ENCODE peak calls at places on chromosomes 11 and 22, in six cellular contexts. One of them, this sample, is unnamed.

GRCh38 chr22:43381693-43382092 is 30.1 kb upstream of the MPPED1 start:
- DNase-seq in neural crest cell: no peak
- DNase-seq in HFFc6: no peak
- DNase-seq in DND-41: no peak
- DNase-seq in GM12865: peak
- DNase-seq in mucosa of descending colon: peak
- DNase-seq in this sample: no peak

GRCh38 chr22:50009765-50010675 is 2.5 kb downstream of the IL17REL start:
- DNase-seq in neural crest cell: no peak
- DNase-seq in HFFc6: no peak
- DNase-seq in DND-41: no peak
- DNase-seq in GM12865: no peak
- DNase-seq in mucosa of descending colon: no peak
- DNase-seq in this sample: no peak

GRCh38 chr11:22337571-22338464 is at the start of gene SLC17A6:
- DNase-seq in neural crest cell: peak
- DNase-seq in HFFc6: no peak
- DNase-seq in DND-41: peak
- DNase-seq in GM12865: peak
- DNase-seq in mucosa of descending colon: peak
- DNase-seq in this sample: peak

GRCh38 chr11:91625495-91625894 is 599.1 kb upstream of the FAT3 start:
- DNase-seq in neural crest cell: no peak
- DNase-seq in HFFc6: no peak
- DNase-seq in DND-41: no peak
- DNase-seq in GM12865: no peak
- DNase-seq in mucosa of descending colon: no peak
- DNase-seq in this sample: no peak

GRCh38 chr11:10807629-10808552 is 835 bp downstream of the EIF4G2 start:
- DNase-seq in neural crest cell: peak
- DNase-seq in HFFc6: peak
- DNase-seq in DND-41: peak
- DNase-seq in GM12865: peak
- DNase-seq in mucosa of descending colon: peak
- DNase-seq in this sample: peak

GRCh38 chr22:34992672-34993071 is 73.3 kb upstream of the ISX start:
- DNase-seq in neural crest cell: no peak
- DNase-seq in HFFc6: no peak
- DNase-seq in DND-41: no peak
- DNase-seq in GM12865: peak
- DNase-seq in mucosa of descending colon: no peak
- DNase-seq in this sample: no peak

GRCh38 chr11:9231848-9232177 is 33.3 kb downstream of the DENND5A start:
- DNase-seq in neural crest cell: no peak
- DNase-seq in HFFc6: peak
- DNase-seq in DND-41: no peak
- DNase-seq in GM12865: peak
- DNase-seq in mucosa of descending colon: no peak
- DNase-seq in this sample: no peak

GRCh38 chr11:61077936-61078335 is 24.4 kb upstream of the CD5 start:
- DNase-seq in neural crest cell: no peak
- DNase-seq in HFFc6: no peak
- DNase-seq in DND-41: no peak
- DNase-seq in GM12865: no peak
- DNase-seq in mucosa of descending colon: no peak
- DNase-seq in this sample: no peak

GRCh38 chr11:68825603-68826002 is 16.1 kb downstream of the CPT1A start:
- DNase-seq in neural crest cell: no peak
- DNase-seq in HFFc6: no peak
- DNase-seq in DND-41: peak
- DNase-seq in GM12865: no peak
- DNase-seq in mucosa of descending colon: peak
- DNase-seq in this sample: peak

GRCh38 chr22:41899992-41900651 is 14.8 kb downstream of the SHISA8 start:
- DNase-seq in neural crest cell: no peak
- DNase-seq in HFFc6: no peak
- DNase-seq in DND-41: no peak
- DNase-seq in GM12865: no peak
- DNase-seq in mucosa of descending colon: no peak
- DNase-seq in this sample: no peak

GRCh38 chr11:43833657-43834073 is 47.0 kb upstream of the ALKBH3 start:
- DNase-seq in neural crest cell: no peak
- DNase-seq in HFFc6: peak
- DNase-seq in DND-41: no peak
- DNase-seq in GM12865: no peak
- DNase-seq in mucosa of descending colon: no peak
- DNase-seq in this sample: no peak

GRCh38 chr22:25668437-25668836 is 73.6 kb upstream of the MYO18B start:
- DNase-seq in neural crest cell: no peak
- DNase-seq in HFFc6: no peak
- DNase-seq in DND-41: no peak
- DNase-seq in GM12865: no peak
- DNase-seq in mucosa of descending colon: no peak
- DNase-seq in this sample: peak

GRCh38 chr11:104005234-104005855 is 31.1 kb upstream of the DDI1 start:
- DNase-seq in neural crest cell: no peak
- DNase-seq in HFFc6: peak
- DNase-seq in DND-41: no peak
- DNase-seq in GM12865: no peak
- DNase-seq in mucosa of descending colon: no peak
- DNase-seq in this sample: no peak

GRCh38 chr22:37486224-37486845 is at the start of gene MFNG:
- DNase-seq in neural crest cell: peak
- DNase-seq in HFFc6: peak
- DNase-seq in DND-41: peak
- DNase-seq in GM12865: peak
- DNase-seq in mucosa of descending colon: peak
- DNase-seq in this sample: no peak

GRCh38 chr11:2147391-2147790 is 8.2 kb upstream of the IGF2 start:
- DNase-seq in neural crest cell: no peak
- DNase-seq in HFFc6: no peak
- DNase-seq in DND-41: no peak
- DNase-seq in GM12865: no peak
- DNase-seq in mucosa of descending colon: no peak
- DNase-seq in this sample: no peak

GRCh38 chr22:31917227-31917921 is 27.0 kb upstream of the YWHAH start:
- DNase-seq in neural crest cell: no peak
- DNase-seq in HFFc6: no peak
- DNase-seq in DND-41: no peak
- DNase-seq in GM12865: peak
- DNase-seq in mucosa of descending colon: peak
- DNase-seq in this sample: no peak

GRCh38 chr11:22076215-22076930 is 116.5 kb upstream of the ANO5 start:
- DNase-seq in neural crest cell: no peak
- DNase-seq in HFFc6: no peak
- DNase-seq in DND-41: no peak
- DNase-seq in GM12865: no peak
- DNase-seq in mucosa of descending colon: no peak
- DNase-seq in this sample: no peak

GRCh38 chr22:32040324-32040904 is 2.6 kb upstream of the SLC5A1 start:
- DNase-seq in neural crest cell: no peak
- DNase-seq in HFFc6: no peak
- DNase-seq in DND-41: no peak
- DNase-seq in GM12865: no peak
- DNase-seq in mucosa of descending colon: no peak
- DNase-seq in this sample: no peak

GRCh38 chr11:64121637-64122410 is 44.1 kb downstream of the MACROD1 start:
- DNase-seq in neural crest cell: no peak
- DNase-seq in HFFc6: peak
- DNase-seq in DND-41: no peak
- DNase-seq in GM12865: no peak
- DNase-seq in mucosa of descending colon: no peak
- DNase-seq in this sample: no peak

GRCh38 chr11:121869478-121869877 is 246.5 kb downstream of the BLID start:
- DNase-seq in neural crest cell: no peak
- DNase-seq in HFFc6: no peak
- DNase-seq in DND-41: no peak
- DNase-seq in GM12865: no peak
- DNase-seq in mucosa of descending colon: no peak
- DNase-seq in this sample: no peak

GRCh38 chr11:121864660-121865059 is 251.4 kb downstream of the BLID start:
- DNase-seq in neural crest cell: no peak
- DNase-seq in HFFc6: no peak
- DNase-seq in DND-41: no peak
- DNase-seq in GM12865: no peak
- DNase-seq in mucosa of descending colon: no peak
- DNase-seq in this sample: no peak

GRCh38 chr11:121873770-121874169 is 242.2 kb downstream of the BLID start:
- DNase-seq in neural crest cell: no peak
- DNase-seq in HFFc6: no peak
- DNase-seq in DND-41: no peak
- DNase-seq in GM12865: no peak
- DNase-seq in mucosa of descending colon: no peak
- DNase-seq in this sample: no peak

GRCh38 chr11:121866822-121867221 is 249.2 kb downstream of the BLID start:
- DNase-seq in neural crest cell: no peak
- DNase-seq in HFFc6: no peak
- DNase-seq in DND-41: no peak
- DNase-seq in GM12865: no peak
- DNase-seq in mucosa of descending colon: no peak
- DNase-seq in this sample: no peak

DNA sequence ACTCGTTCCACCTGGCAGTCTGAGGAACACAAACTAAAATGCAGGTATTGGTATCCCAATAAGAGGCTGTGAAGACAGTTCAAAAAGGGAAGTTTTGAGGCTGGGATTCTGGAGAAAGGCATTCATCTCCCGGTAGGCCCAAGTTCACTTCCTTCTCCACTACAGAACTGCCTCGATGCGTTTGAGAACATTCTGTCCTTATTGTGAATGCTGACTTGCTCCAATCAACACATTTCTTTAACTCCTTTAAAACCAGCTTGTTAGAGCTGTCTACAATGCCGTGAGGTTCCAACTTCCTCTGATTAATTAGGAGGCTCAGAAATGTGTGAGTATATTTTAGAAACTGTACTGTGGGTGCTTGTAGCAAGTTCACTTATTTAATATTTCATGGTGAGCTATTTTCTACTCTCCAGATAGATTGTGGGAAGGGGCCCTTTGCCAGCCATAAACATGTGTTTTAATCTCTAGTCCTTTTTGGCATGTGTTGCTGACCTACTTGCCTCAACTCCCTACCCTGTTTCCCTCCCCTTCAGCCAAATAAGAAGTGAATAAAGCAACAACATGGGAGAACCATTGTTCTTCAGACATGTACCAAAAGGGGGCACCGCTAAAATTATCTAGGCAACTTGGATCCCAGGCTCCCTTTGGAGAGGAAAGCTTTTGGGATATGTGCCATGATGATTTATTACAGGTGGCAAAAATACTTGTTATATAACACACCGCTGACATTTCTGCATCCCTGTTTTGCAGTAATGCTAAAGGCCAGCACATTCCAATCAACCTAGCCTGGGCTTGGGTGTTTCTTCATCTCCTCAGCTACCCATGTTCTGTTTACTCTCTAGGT is 245.6 kb downstream of the BLID start:
- DNase-seq in neural crest cell: no peak
- DNase-seq in HFFc6: no peak
- DNase-seq in DND-41: no peak
- DNase-seq in GM12865: no peak
- DNase-seq in mucosa of descending colon: no peak
- DNase-seq in this sample: no peak
- TF ChIP-seq CTCF in neural crest cell: no peak
- TF ChIP-seq CTCF in HFFc6: peak
- TF ChIP-seq CTCF in DND-41: no peak
- TF ChIP-seq CTCF in GM12865: no peak
- TF ChIP-seq CTCF in mucosa of descending colon: no peak
- TF ChIP-seq CTCF in this sample: no peak

GRCh38 chr11:65859812-65860277 is 388 bp upstream of the MUS81 start:
- DNase-seq in neural crest cell: no peak
- DNase-seq in HFFc6: no peak
- DNase-seq in DND-41: no peak
- DNase-seq in GM12865: no peak
- DNase-seq in mucosa of descending colon: no peak
- DNase-seq in this sample: peak

GRCh38 chr11:65860278-65861164 is at the start of gene MUS81:
- DNase-seq in neural crest cell: peak
- DNase-seq in HFFc6: peak
- DNase-seq in DND-41: peak
- DNase-seq in GM12865: peak
- DNase-seq in mucosa of descending colon: peak
- DNase-seq in this sample: peak

GRCh38 chr11:65857500-65858353 is at the start of gene CFL1:
- DNase-seq in neural crest cell: peak
- DNase-seq in HFFc6: peak
- DNase-seq in DND-41: peak
- DNase-seq in GM12865: peak
- DNase-seq in mucosa of descending colon: peak
- DNase-seq in this sample: peak

GRCh38 chr11:65858354-65859133 is 564 bp upstream of the CFL1 start:
- DNase-seq in neural crest cell: no peak
- DNase-seq in HFFc6: no peak
- DNase-seq in DND-41: no peak
- DNase-seq in GM12865: no peak
- DNase-seq in mucosa of descending colon: no peak
- DNase-seq in this sample: no peak

GRCh38 chr11:65859134-65859811 is 960 bp upstream of the MUS81 start:
- DNase-seq in neural crest cell: peak
- DNase-seq in HFFc6: peak
- DNase-seq in DND-41: no peak
- DNase-seq in GM12865: peak
- DNase-seq in mucosa of descending colon: peak
- DNase-seq in this sample: peak
- TF ChIP-seq CTCF in neural crest cell: peak
- TF ChIP-seq CTCF in HFFc6: peak
- TF ChIP-seq CTCF in DND-41: peak
- TF ChIP-seq CTCF in GM12865: no peak
- TF ChIP-seq CTCF in mucosa of descending colon: no peak
- TF ChIP-seq CTCF in this sample: no peak

GRCh38 chr11:73342633-73343032 is 33.6 kb upstream of the RELT start:
- DNase-seq in neural crest cell: peak
- DNase-seq in HFFc6: no peak
- DNase-seq in DND-41: no peak
- DNase-seq in GM12865: no peak
- DNase-seq in mucosa of descending colon: no peak
- DNase-seq in this sample: no peak
- TF ChIP-seq CTCF in neural crest cell: no peak
- TF ChIP-seq CTCF in HFFc6: no peak
- TF ChIP-seq CTCF in DND-41: no peak
- TF ChIP-seq CTCF in GM12865: no peak
- TF ChIP-seq CTCF in mucosa of descending colon: no peak
- TF ChIP-seq CTCF in this sample: no peak

GRCh38 chr11:46410021-46410420 is 18.4 kb upstream of the CHRM4 start:
- DNase-seq in neural crest cell: no peak
- DNase-seq in HFFc6: no peak
- DNase-seq in DND-41: no peak
- DNase-seq in GM12865: no peak
- DNase-seq in mucosa of descending colon: no peak
- DNase-seq in this sample: no peak
- TF ChIP-seq CTCF in neural crest cell: no peak
- TF ChIP-seq CTCF in HFFc6: peak
- TF ChIP-seq CTCF in DND-41: peak
- TF ChIP-seq CTCF in GM12865: no peak
- TF ChIP-seq CTCF in mucosa of descending colon: no peak
- TF ChIP-seq CTCF in this sample: no peak

This sample was measured in Calu3.